ENCODE peak calls at places on chromosomes 12 and 14, in ten cellular contexts. R is H54, T is tibial nerve, S is ovary, M is prostate gland, N is GM12891, W is heart left ventricle, C is A549, L is sigmoid colon, U is lower leg skin. F is an unnamed sample.

GRCh38 chr12:67592228-67593011 is 56.1 kb upstream of the DYRK2 start:
- DNase-seq in R (peak), T (no peak), S (no peak), M (peak), N (peak), W (peak), C (no peak), L (no peak), U (no peak), F (no peak)

GRCh38 chr12:19000836-19001235 is 128.7 kb upstream of the PLEKHA5 start:
- DNase-seq in R (no peak), T (no peak), S (no peak), M (no peak), N (no peak), W (no peak), C (no peak), L (no peak), U (no peak), F (no peak)

GRCh38 chr12:124487065-124487833 is 80.2 kb downstream of the NCOR2 start:
- DNase-seq in R (no peak), T (no peak), S (peak), M (no peak), N (no peak), W (no peak), C (no peak), L (no peak), U (no peak), F (peak)

GRCh38 chr12:24360907-24361306 is 411.4 kb upstream of the SOX5 start:
- DNase-seq in R (no peak), T (no peak), S (no peak), M (no peak), N (no peak), W (no peak), C (no peak), L (no peak), U (no peak), F (no peak)

GRCh38 chr14:61562321-61563161 is 132.8 kb upstream of the HIF1A start:
- DNase-seq in R (peak), T (no peak), S (no peak), M (no peak), N (no peak), W (no peak), C (peak), L (no peak), U (no peak), F (no peak)

GRCh38 chr12:94289551-94290312 is 141.4 kb downstream of the PLXNC1 start:
- DNase-seq in R (peak), T (peak), S (peak), M (no peak), N (no peak), W (no peak), C (no peak), L (no peak), U (no peak), F (peak)

GRCh38 chr12:90829044-90829443 is 125.9 kb downstream of the CCER1 start:
- DNase-seq in R (no peak), T (no peak), S (no peak), M (no peak), N (no peak), W (no peak), C (no peak), L (no peak), U (no peak), F (no peak)

GRCh38 chr12:66188584-66189475 is at the start of gene IRAK3:
- DNase-seq in R (no peak), T (peak), S (peak), M (peak), N (peak), W (peak), C (no peak), L (peak), U (peak), F (peak)

GRCh38 chr12:52496590-52497071 is 3.6 kb upstream of the KRT6A start:
- DNase-seq in R (peak), T (no peak), S (no peak), M (no peak), N (no peak), W (no peak), C (peak), L (no peak), U (peak), F (no peak)

GRCh38 chr14:102182190-102182589 is 42.5 kb downstream of the WDR20 start:
- DNase-seq in R (peak), T (no peak), S (no peak), M (no peak), N (no peak), W (no peak), C (no peak), L (no peak), U (no peak), F (no peak)

GRCh38 chr14:36952702-36953101 is 219.7 kb downstream of the SLC25A21 start:
- DNase-seq in R (no peak), T (no peak), S (no peak), M (no peak), N (no peak), W (no peak), C (peak), L (no peak), U (no peak), F (no peak)

GRCh38 chr12:21528953-21529352 is 2.9 kb downstream of the SPX start:
- DNase-seq in R (no peak), T (no peak), S (no peak), M (no peak), N (no peak), W (peak), C (no peak), L (no peak), U (no peak), F (no peak)

GRCh38 chr14:72742682-72743195 is 151.2 kb downstream of the DPF3 start:
- DNase-seq in R (no peak), T (no peak), S (no peak), M (no peak), N (no peak), W (no peak), C (no peak), L (no peak), U (peak), F (no peak)

GRCh38 chr14:69261761-69262331 is 1.9 kb downstream of the GALNT16 start:
- DNase-seq in R (peak), T (no peak), S (no peak), M (no peak), N (no peak), W (peak), C (no peak), L (no peak), U (no peak), F (no peak)

GRCh38 chr12:53251477-53252348 is 16.4 kb upstream of the ESPL1 start:
- DNase-seq in R (peak), T (peak), S (peak), M (peak), N (peak), W (peak), C (peak), L (peak), U (peak), F (peak)

GRCh38 chr14:100898935-100899840 is 4.3 kb downstream of the RTL1 start:
- DNase-seq in R (no peak), T (no peak), S (peak), M (no peak), N (no peak), W (no peak), C (no peak), L (peak), U (peak), F (no peak)

GRCh38 chr14:103723176-103724081 is 7.8 kb downstream of the ZFYVE21 start:
- DNase-seq in R (no peak), T (no peak), S (no peak), M (no peak), N (no peak), W (no peak), C (no peak), L (no peak), U (no peak), F (peak)

GRCh38 chr12:2052861-2053674 is at the start of gene CACNA1C:
- DNase-seq in R (peak), T (no peak), S (peak), M (peak), N (peak), W (peak), C (no peak), L (peak), U (peak), F (peak)

GRCh38 chr12:3628629-3629028 is 124.3 kb downstream of the CRACR2A start:
- DNase-seq in R (no peak), T (no peak), S (no peak), M (no peak), N (no peak), W (no peak), C (no peak), L (no peak), U (peak), F (no peak)

GRCh38 chr12:95506707-95507523 is 33.0 kb downstream of the METAP2 start:
- DNase-seq in R (no peak), T (no peak), S (no peak), M (no peak), N (no peak), W (no peak), C (no peak), L (no peak), U (no peak), F (peak)

GRCh38 chr14:24145700-24146621 is at the start of gene PSME2:
- DNase-seq in R (no peak), T (no peak), S (no peak), M (no peak), N (no peak), W (no peak), C (peak), L (no peak), U (no peak), F (no peak)
- TF ChIP-seq POLR2A in R (peak), T (peak), S (no peak), M (peak), N (peak), W (peak), C (peak), L (no peak), U (no peak), F (no peak)

GRCh38 chr14:93970967-93971634 is 5.3 kb downstream of the ASB2 start:
- DNase-seq in R (no peak), T (no peak), S (no peak), M (no peak), N (no peak), W (no peak), C (no peak), L (no peak), U (no peak), F (no peak)
- TF ChIP-seq POLR2A in R (no peak), T (no peak), S (no peak), M (no peak), N (peak), W (no peak), C (no peak), L (no peak), U (no peak), F (no peak)

GRCh38 chr12:6167327-6168280 is 32.6 kb upstream of the CD9 start:
- DNase-seq in R (peak), T (peak), S (peak), M (no peak), N (peak), W (peak), C (peak), L (peak), U (no peak), F (peak)
- TF ChIP-seq POLR2A in R (no peak), T (no peak), S (no peak), M (no peak), N (no peak), W (no peak), C (no peak), L (no peak), U (no peak), F (peak)

GRCh38 chr12:34396861-34397590 is 374.7 kb downstream of the ALG10 start:
- DNase-seq in R (no peak), T (no peak), S (peak), M (peak), N (no peak), W (peak), C (no peak), L (peak), U (peak), F (no peak)

GRCh38 chr12:34394211-34395055 is 372.1 kb downstream of the ALG10 start:
- DNase-seq in R (no peak), T (peak), S (peak), M (no peak), N (no peak), W (peak), C (no peak), L (peak), U (peak), F (no peak)

GRCh38 chr12:34395056-34396005 is 373.0 kb downstream of the ALG10 start:
- DNase-seq in R (no peak), T (no peak), S (peak), M (no peak), N (no peak), W (peak), C (no peak), L (peak), U (peak), F (no peak)

GRCh38 chr12:34397591-34398365 is 375.5 kb downstream of the ALG10 start:
- DNase-seq in R (no peak), T (peak), S (peak), M (peak), N (no peak), W (peak), C (no peak), L (peak), U (peak), F (no peak)

DNA sequence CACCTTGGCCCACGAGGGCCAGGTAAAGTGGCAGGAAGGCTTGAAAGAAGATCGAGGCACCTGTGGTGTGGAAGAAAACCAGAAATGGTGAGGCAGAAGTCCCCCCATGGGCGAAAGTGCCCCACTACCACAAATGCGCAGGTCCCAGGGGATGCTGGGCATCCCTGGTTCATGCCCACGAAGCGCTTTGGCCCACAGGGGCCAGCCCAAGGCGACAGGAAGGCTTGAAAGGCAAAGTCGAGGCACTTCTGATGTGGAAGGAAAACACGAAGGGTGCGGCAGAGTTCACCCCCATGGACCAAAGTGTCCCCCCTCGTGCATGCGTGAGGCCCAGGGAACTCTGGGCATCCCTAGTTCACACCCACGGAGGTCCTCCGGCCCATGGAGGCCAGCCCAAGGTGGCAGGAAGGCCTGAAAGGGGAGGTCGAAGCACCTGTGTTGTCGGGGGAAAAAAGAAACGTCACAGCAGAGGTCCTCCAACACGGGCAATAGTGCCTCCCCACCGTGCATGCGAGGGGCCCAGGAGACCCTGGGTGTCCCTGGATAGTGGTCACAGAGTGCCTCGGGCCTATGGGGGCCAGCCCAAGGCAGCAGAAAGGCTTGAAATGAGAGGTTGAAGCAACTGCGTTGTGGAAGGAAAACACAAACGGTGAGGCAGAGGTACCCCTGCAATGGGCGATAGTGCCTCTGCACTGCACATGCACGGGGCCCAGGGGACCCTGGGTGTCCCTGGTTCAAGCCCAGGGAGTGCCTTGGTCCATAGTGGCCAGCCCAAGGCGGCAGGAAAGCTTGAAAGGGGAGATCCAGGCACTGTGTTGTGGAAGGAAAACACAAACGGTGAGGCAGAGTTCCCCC is 373.9 kb downstream of the ALG10 start:
- DNase-seq in R (no peak), T (no peak), S (peak), M (peak), N (no peak), W (no peak), C (no peak), L (peak), U (peak), F (no peak)
- TF ChIP-seq POLR2A in R (no peak), T (no peak), S (no peak), M (no peak), N (no peak), W (no peak), C (no peak), L (no peak), U (no peak), F (no peak)

GRCh38 chr14:20820063-20820904 is 17.6 kb upstream of the RNASE1 start:
- DNase-seq in R (no peak), T (no peak), S (no peak), M (no peak), N (no peak), W (no peak), C (no peak), L (no peak), U (no peak), F (peak)
- TF ChIP-seq POLR2A in R (no peak), T (no peak), S (no peak), M (no peak), N (no peak), W (no peak), C (no peak), L (no peak), U (no peak), F (peak)

DNA sequence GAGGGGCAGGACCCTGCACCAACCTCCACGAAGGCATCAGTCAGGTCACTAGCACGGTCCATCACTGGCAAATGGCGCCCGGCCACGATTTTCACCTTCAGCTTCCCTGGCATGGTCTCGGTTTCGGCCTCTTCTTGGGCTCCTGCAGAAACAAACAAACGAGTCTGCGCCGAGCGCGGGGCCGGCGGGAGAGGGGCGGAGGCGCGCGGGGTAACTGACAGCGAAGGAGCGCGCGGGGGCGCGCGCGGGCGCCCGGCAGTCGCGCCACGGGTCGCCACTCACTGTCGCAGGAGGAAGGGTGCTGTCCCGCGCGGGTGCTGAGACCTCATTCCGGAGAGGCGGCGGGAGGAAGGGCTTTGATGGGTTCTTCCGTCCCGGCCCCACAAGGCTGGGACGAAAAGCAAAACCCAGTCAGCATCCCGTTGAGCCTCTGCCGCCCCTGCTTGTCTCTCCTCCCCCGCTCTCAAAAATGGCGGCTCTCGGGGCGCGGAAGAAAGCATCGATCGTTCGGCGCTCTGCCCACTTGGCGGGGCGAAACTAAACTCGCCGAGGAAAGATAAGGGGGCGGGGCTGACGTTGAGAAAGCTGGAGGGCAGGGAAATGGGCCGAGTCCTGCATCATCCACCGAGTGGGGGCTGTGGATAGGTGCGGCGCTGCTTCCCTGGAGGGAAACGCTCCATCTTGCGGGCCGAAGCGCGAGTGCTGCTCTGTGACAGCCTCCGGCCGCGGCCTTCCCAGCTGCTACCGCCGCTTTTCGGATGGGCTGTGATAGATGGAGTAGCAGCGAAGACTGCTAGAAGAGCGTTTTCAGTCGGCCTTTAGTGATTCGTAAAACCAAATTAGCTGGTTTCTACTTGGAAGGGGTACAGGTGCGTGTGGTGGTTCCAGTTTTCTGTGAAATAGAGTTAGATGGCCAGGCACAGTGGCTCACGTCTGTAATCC is at the start of gene C2CD5:
- DNase-seq in R (peak), T (peak), S (peak), M (peak), N (peak), W (peak), C (peak), L (peak), U (peak), F (peak)
- TF ChIP-seq POLR2A in R (peak), T (peak), S (peak), M (peak), N (peak), W (peak), C (peak), L (peak), U (no peak), F (peak)

DNA sequence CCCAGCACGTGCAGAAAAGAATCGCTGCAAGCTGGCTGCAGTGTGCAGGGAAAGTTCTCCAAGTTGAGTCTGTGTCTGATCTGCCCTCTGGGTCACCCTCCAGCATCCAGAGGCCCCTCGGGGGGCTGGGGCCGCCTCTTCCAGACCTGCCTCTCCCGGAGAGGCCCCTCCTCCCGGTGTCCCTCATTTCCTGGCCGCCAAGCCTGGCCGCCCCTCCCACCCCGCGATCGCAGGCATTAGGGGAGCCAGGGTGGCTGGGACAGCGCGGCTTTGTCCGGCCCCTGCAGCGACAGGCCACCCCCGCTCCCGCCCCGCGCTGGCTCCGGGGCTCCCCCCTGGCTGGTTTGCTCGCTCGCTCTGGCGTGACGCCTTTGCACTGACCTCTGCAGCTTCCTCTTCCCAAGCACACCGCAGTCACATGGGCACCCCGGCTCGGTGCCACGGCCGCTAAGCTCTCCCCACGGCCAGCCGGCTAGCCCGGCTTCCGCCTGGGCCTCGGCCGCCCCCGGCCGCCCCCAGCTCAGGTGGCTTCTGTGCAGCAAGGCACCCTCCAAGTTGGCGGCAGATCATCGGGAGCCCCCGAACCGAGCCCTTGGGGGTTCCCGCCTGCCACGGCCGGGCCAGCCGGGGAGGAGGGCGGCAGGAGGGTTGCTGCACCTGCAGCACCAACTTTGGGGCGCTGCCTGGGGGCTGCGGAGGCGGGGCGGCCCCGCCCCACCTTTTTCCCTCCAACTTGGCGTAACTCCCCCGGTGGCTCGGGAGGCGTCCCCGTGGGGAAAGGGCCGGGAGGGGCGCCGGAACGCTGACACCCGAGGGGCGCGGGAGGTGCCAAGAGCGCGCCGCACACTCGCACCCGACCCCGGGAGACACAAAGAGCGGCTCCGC is 43.7 kb downstream of the KDM2B start:
- DNase-seq in R (peak), T (peak), S (peak), M (peak), N (peak), W (peak), C (peak), L (peak), U (peak), F (peak)
- TF ChIP-seq POLR2A in R (no peak), T (no peak), S (peak), M (peak), N (peak), W (peak), C (peak), L (peak), U (no peak), F (no peak)

F was measured in erythroblast.